ENCODE peak calls at places on chromosomes 2 and 18, in six cellular contexts. Q is tibial nerve, V is BE2C, J is left ventricle myocardium inferior, P is right lobe of liver, H is gastrocnemius medialis. I is an unnamed sample. For H3K36me3, the result is how much of the 10 kb centered on the place peaks cover.

GRCh38 chr2:215833531-215834162 is 179.7 kb downstream of the MREG start:
- DNase-seq in J (no peak), V (no peak), P (no peak), Q (no peak), H (no peak), I (no peak)

GRCh38 chr2:170942615-170943014 is 13.6 kb downstream of the GORASP2 start:
- DNase-seq in J (no peak), Q (no peak), P (no peak), H (no peak), V (no peak), I (no peak)

GRCh38 chr18:12011962-12012549 is 30.7 kb downstream of the IMPA2 start:
- DNase-seq in J (peak), P (no peak), Q (no peak), H (peak), V (no peak), I (peak)

GRCh38 chr2:218219934-218220333 is 2.9 kb downstream of the ARPC2 start:
- DNase-seq in Q (no peak), V (no peak), P (no peak), J (no peak), H (no peak), I (no peak)

GRCh38 chr18:70621710-70622109 is 332.9 kb downstream of the SOCS6 start:
- DNase-seq in P (no peak), H (no peak), J (no peak), Q (no peak), V (no peak), I (no peak)

GRCh38 chr2:215517391-215517790 is 81.5 kb upstream of the FN1 start:
- DNase-seq in H (no peak), Q (no peak), P (no peak), J (no peak), V (no peak), I (no peak)

GRCh38 chr2:215022418-215022817 is 116.0 kb downstream of the ABCA12 start:
- DNase-seq in P (no peak), H (no peak), Q (no peak), V (no peak), J (no peak), I (no peak)

GRCh38 chr18:49638209-49638785 is 76.4 kb downstream of the LIPG start:
- DNase-seq in H (no peak), Q (no peak), P (peak), V (no peak), J (no peak), I (no peak)

GRCh38 chr2:188721231-188721630 is 252.9 kb upstream of the COL3A1 start:
- DNase-seq in V (peak), Q (no peak), P (no peak), H (no peak), J (no peak), I (no peak)

GRCh38 chr2:181430406-181431199 is 26.6 kb upstream of the ITGA4 start:
- DNase-seq in H (no peak), J (no peak), V (no peak), Q (no peak), P (no peak), I (no peak)

GRCh38 chr18:38456253-38456652 is 890.7 kb upstream of the CELF4 start:
- DNase-seq in J (no peak), P (no peak), H (no peak), V (no peak), Q (no peak), I (no peak)

GRCh38 chr2:58731488-58731869 is 490.4 kb upstream of the FANCL start:
- DNase-seq in H (no peak), Q (no peak), J (no peak), P (no peak), V (no peak), I (no peak)

GRCh38 chr18:34661464-34662087 is 48.5 kb upstream of the DTNA start:
- DNase-seq in Q (no peak), J (no peak), V (no peak), P (no peak), H (no peak), I (no peak)

GRCh38 chr2:215919624-215920243 is 93.6 kb downstream of the MREG start:
- DNase-seq in P (no peak), H (no peak), Q (no peak), V (no peak), J (no peak), I (no peak)

GRCh38 chr2:232781765-232782164 is 5.4 kb upstream of the KCNJ13 start:
- DNase-seq in Q (no peak), P (no peak), V (no peak), J (no peak), H (no peak), I (no peak)

GRCh38 chr2:240420206-240420899 is 15.1 kb upstream of the GPC1 start:
- DNase-seq in H (peak), Q (no peak), P (peak), J (no peak), V (no peak), I (no peak)

GRCh38 chr2:85143463-85144082 is 10.4 kb downstream of the TCF7L1 start:
- DNase-seq in P (peak), V (no peak), Q (no peak), H (no peak), J (no peak), I (no peak)

GRCh38 chr2:218290316-218291261 is 1.7 kb downstream of the TMBIM1 start:
- DNase-seq in H (no peak), J (no peak), P (no peak), Q (no peak), V (no peak), I (no peak)

GRCh38 chr2:239690651-239691631 is 290.1 kb upstream of the HDAC4 start:
- DNase-seq in P (peak), Q (no peak), V (no peak), H (peak), J (no peak), I (peak)

GRCh38 chr18:74310411-74310810 is 5.2 kb upstream of the C18orf63 start:
- DNase-seq in Q (no peak), V (no peak), P (no peak), J (no peak), H (no peak), I (no peak)

GRCh38 chr2:10004401-10004800 is 38.9 kb upstream of the KLF11 start:
- DNase-seq in V (no peak), J (no peak), H (no peak), Q (no peak), P (no peak), I (no peak)

GRCh38 chr2:45370367-45370766 is 240.7 kb downstream of the SRBD1 start:
- DNase-seq in J (no peak), H (no peak), P (no peak), Q (no peak), V (no peak), I (no peak)

GRCh38 chr2:171158036-171158789 is 2.5 kb downstream of the TLK1 start:
- DNase-seq in V (no peak), P (no peak), H (no peak), J (no peak), Q (no peak), I (no peak)

GRCh38 chr2:54255230-54256090 is 569 bp downstream of the TSPYL6 start:
- DNase-seq in H (no peak), J (no peak), Q (no peak), V (no peak), P (no peak), I (no peak)

GRCh38 chr2:241224068-241224850 is 35.8 kb downstream of the ANO7 start:
- DNase-seq in J (peak), Q (no peak), P (no peak), H (no peak), V (peak), I (peak)

GRCh38 chr2:46383113-46383395 is 85.8 kb downstream of the EPAS1 start:
- DNase-seq in Q (no peak), H (no peak), J (no peak), P (no peak), V (no peak), I (no peak)

GRCh38 chr2:46380038-46380940 is 83.1 kb downstream of the EPAS1 start:
- DNase-seq in V (no peak), Q (no peak), H (no peak), J (no peak), P (no peak), I (no peak)

GRCh38 chr2:46382331-46383112 is 85.3 kb downstream of the EPAS1 start:
- DNase-seq in H (no peak), Q (no peak), P (no peak), V (no peak), J (no peak), I (no peak)

GRCh38 chr2:46381871-46382270 is 84.7 kb downstream of the EPAS1 start:
- DNase-seq in V (no peak), J (no peak), H (no peak), Q (no peak), P (no peak), I (no peak)

GRCh38 chr2:46381263-46381849 is 84.1 kb downstream of the EPAS1 start:
- DNase-seq in J (no peak), H (no peak), Q (no peak), P (no peak), V (no peak), I (no peak)
- H3K36me3 ChIP-seq in J (half or more), H (half or more), Q (under half), P (half or more), V (under half), I (half or more)

GRCh38 chr2:200787351-200788128 is 24.2 kb upstream of the BZW1 start:
- DNase-seq in Q (no peak), P (no peak), V (no peak), J (no peak), H (peak), I (no peak)
- H3K4me3 ChIP-seq in Q (no peak), P (no peak), V (no peak), J (no peak), H (no peak), I (no peak)

GRCh38 chr2:39738941-39739340 is 40.1 kb downstream of the THUMPD2 start:
- DNase-seq in V (no peak), Q (no peak), P (no peak), H (no peak), J (no peak), I (no peak)
- H3K36me3 ChIP-seq in V (half or more), Q (under half), P (under half), H (under half), J (half or more), I (half or more)

DNA sequence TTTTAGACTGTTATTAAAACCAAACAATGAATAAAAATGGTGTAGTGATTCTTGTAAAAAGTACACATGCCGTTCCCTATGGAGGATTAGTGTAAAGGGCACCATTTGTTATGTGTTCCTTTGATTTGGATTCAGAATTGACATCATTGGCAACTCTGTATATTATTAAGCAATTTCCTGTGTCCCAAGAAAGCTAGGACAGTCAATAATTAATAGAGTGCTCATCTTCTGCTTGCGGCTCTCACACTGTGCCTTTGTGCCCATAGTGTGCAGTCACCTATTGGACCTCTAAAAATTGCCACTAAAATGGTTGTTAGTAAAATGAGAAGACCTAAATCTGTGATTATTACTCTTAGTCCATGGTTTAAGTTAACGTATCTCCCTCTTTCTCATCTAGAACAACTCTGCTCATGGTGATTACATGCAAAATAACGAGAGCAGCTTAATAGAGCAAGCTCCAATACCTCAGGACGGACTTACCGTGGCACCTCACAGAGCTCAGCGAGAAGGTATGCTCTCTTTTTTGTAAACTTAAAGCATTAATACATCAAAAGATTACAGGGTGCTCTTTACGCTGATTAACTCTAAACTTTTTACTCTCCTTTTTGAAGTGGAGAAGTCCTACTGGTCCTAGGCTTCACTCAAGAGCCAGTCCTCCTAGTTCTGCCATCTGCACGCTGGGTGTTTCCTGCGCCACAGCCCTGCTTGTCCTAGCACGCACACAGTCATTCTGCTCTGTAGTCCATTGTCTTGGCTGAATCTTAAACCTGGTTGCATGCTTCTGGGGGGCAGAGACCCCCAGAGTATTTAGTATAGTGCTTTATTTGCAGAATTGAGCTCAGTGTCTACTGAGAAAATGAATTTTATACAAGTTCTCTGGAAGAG is 16.7 kb downstream of the ZCCHC2 start:
- DNase-seq in Q (no peak), P (no peak), V (no peak), J (no peak), H (no peak), I (no peak)
- H3K4me3 ChIP-seq in Q (no peak), P (peak), V (no peak), J (no peak), H (no peak), I (no peak)

GRCh38 chr2:199916980-199917379 is 5.9 kb downstream of the C2orf69 start:
- DNase-seq in V (no peak), H (no peak), Q (no peak), J (no peak), P (no peak), I (no peak)
- H3K36me3 ChIP-seq in V (under half), H (under half), Q (under half), J (under half), P (under half), I (under half)

GRCh38 chr2:172233947-172234715 is 131.4 kb upstream of the DLX2 start:
- DNase-seq in Q (no peak), P (no peak), H (no peak), V (no peak), J (no peak), I (no peak)
- H3K4me3 ChIP-seq in Q (peak), P (no peak), H (peak), V (peak), J (peak), I (peak)

GRCh38 chr2:200650195-200650594 is 64.4 kb downstream of the AOX1 start:
- DNase-seq in H (no peak), P (no peak), V (no peak), J (no peak), Q (no peak), I (no peak)
- H3K36me3 ChIP-seq in H (under half), P (half or more), V (under half), J (under half), Q (under half), I (under half)

GRCh38 chr2:72146357-72147302 is 1.0 kb downstream of the CYP26B1 start:
- DNase-seq in H (peak), P (peak), V (no peak), Q (peak), J (peak), I (peak)
- H3K4me3 ChIP-seq in H (peak), P (no peak), V (no peak), Q (peak), J (peak), I (peak)

GRCh38 chr18:8813621-8814020 is 108.3 kb downstream of the MTCL1 start:
- DNase-seq in H (no peak), J (no peak), P (no peak), V (no peak), Q (no peak), I (no peak)

GRCh38 chr18:8811115-8811514 is 105.8 kb downstream of the MTCL1 start:
- DNase-seq in Q (no peak), J (no peak), V (no peak), P (no peak), H (no peak), I (no peak)

GRCh38 chr18:8814206-8814605 is 108.8 kb downstream of the MTCL1 start:
- DNase-seq in V (no peak), J (no peak), Q (no peak), H (no peak), P (no peak), I (no peak)

GRCh38 chr18:8810157-8810556 is 104.8 kb downstream of the MTCL1 start:
- DNase-seq in P (no peak), V (no peak), Q (no peak), J (no peak), H (no peak), I (no peak)

GRCh38 chr18:8812631-8813030 is 107.3 kb downstream of the MTCL1 start:
- DNase-seq in Q (no peak), V (no peak), P (no peak), H (no peak), J (no peak), I (no peak)
- H3K36me3 ChIP-seq in Q (under half), V (under half), P (under half), H (under half), J (under half), I (under half)

DNA sequence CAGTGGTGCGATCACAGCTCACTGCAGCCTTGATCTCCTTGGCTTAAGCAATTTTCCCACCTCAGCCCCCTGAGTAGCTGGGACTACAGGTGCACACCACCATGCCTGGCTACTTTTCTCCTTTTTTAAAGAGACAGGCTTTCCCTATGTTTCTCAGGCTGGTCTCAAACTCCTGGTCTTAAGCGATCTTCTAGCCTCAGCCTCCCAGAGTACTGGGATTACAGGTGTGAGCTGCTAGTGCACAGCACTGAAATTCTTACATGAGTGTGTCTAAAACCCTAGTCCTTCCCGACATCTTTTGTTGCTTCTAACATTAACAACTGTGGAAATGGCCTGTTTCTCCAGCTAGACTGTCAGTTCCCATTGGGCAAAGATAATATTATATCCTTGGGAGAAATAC is 2.9 kb downstream of the UGP2 start:
- DNase-seq in H (no peak), P (no peak), J (no peak), V (no peak), Q (no peak), I (no peak)
- H3K4me3 ChIP-seq in H (peak), P (peak), J (peak), V (no peak), Q (no peak), I (no peak)